ENCODE peak calls at places on chromosomes 16 and 17, in ten cellular contexts. Q is RPMI7951; X is M059J; I is activated T-helper 1 cell treated with anti-CD3 and anti-CD28 coated beads, Interleukin-12 subunit alpha, Interleukin-12 subunit beta, Interleukin-2, Interleukin-4 antibody, amounts not matched to agents 30 ng/mL and 10 ng/mL and 1 ng/mL, durations not matched to agents 14 hours and 24 hours and 36 hours; L is activated gamma-delta T cell treated with Interleukin-2 at 50 U/mL for 16 hours; Y is stimulated activated CD8-positive, alpha-beta memory T cell treated with anti-CD3 and anti-CD28 coated beads, Interleukin-15, amount 100 ng/mL, for 4 hours; V is AG04449; E is left cardiac atrium; U is Caco-2; N is stimulated activated CD4-positive, alpha-beta T cell treated with anti-CD3 and anti-CD28 coated beads, Interleukin-15, amount 100 ng/mL, for 24 hours. F is an unnamed sample.

GRCh38 chr17:68198931-68199836 is 48.7 kb upstream of the AMZ2 start:
- DNase-seq in Q (no peak), X (no peak), I (peak; percentile 31), L (no peak), Y (no peak), V (no peak), E (peak; percentile 29), U (peak; percentile 40), N (peak; percentile 67), F (no peak)

GRCh38 chr17:39659286-39660010 is 5.7 kb upstream of the TCAP start:
- DNase-seq in Q (no peak), X (no peak), I (no peak), L (no peak), Y (no peak), V (no peak), E (peak; percentile 53), U (no peak), N (no peak), F (peak; percentile 77)

GRCh38 chr17:45825792-45826191 is 18.9 kb upstream of the SPPL2C start:
- DNase-seq in Q (no peak), X (no peak), I (no peak), L (no peak), Y (no peak), V (no peak), E (no peak), U (no peak), N (no peak), F (no peak)

GRCh38 chr16:72475688-72476087 is 303.7 kb upstream of the PMFBP1 start:
- DNase-seq in Q (no peak), X (peak; percentile 56), I (no peak), L (no peak), Y (no peak), V (no peak), E (no peak), U (no peak), N (no peak), F (no peak)

GRCh38 chr16:46822270-46822669 is 8.7 kb downstream of the C16orf87 start:
- DNase-seq in Q (peak; percentile 54), X (peak; percentile 90), I (no peak), L (no peak), Y (no peak), V (peak; percentile 50), E (no peak), U (no peak), N (peak; percentile 50), F (no peak)

GRCh38 chr17:76414334-76415295 is 30.2 kb downstream of the SPHK1 start:
- DNase-seq in Q (peak; percentile 31), X (peak; percentile 18), I (no peak), L (no peak), Y (no peak), V (no peak), E (peak; percentile 84), U (no peak), N (no peak), F (peak; percentile 50)

GRCh38 chr16:59440502-59440901 is 706.4 kb upstream of the GOT2 start:
- DNase-seq in Q (no peak), X (no peak), I (no peak), L (no peak), Y (no peak), V (no peak), E (no peak), U (no peak), N (no peak), F (no peak)

GRCh38 chr16:2795714-2796143 is 2.5 kb upstream of the PRSS41 start:
- DNase-seq in Q (no peak), X (peak; percentile 21), I (no peak), L (no peak), Y (no peak), V (no peak), E (no peak), U (no peak), N (no peak), F (no peak)

F was measured in dermis blood vessel endothelial cell.